ENCODE peak calls at places on chromosomes 11 and 22, in nine cellular contexts. F is CD8-positive, alpha-beta memory T cell; P is mesendoderm; O is NCI-H1694; M is GM04504; G is CD4-positive, alpha-beta memory T cell; A is astrocyte; S is neural crest cell; R is fibroblast of pulmonary artery. Z is an unnamed sample.
A peak's percentile ranks its signal among the peaks of the same experiment; 100 is the strongest.

GRCh38 chr22:47591709-47592108 is 829.3 kb downstream of the TBC1D22A start:
- DNase-seq in F (no peak), P (no peak), O (no peak), M (no peak), G (no peak), A (no peak), S (no peak), R (no peak), Z (no peak)

GRCh38 chr11:61279934-61280656 is 15.0 kb downstream of the VWCE start:
- DNase-seq in F (no peak), P (peak; percentile 31), O (no peak), M (no peak), G (no peak), A (peak; percentile 26), S (no peak), R (no peak), Z (no peak)

GRCh38 chr11:16326679-16327297 is 29.6 kb downstream of the SOX6 start:
- DNase-seq in F (no peak), P (no peak), O (no peak), M (peak; percentile 18), G (no peak), A (peak; percentile 26), S (no peak), R (peak; percentile 2), Z (no peak)

GRCh38 chr11:43984519-43985385 is 42.3 kb downstream of the C11orf96 start:
- DNase-seq in F (no peak), P (peak; percentile 48), O (no peak), M (no peak), G (no peak), A (no peak), S (no peak), R (no peak), Z (no peak)

GRCh38 chr11:82902880-82903279 is 1.3 kb downstream of the DDIAS start:
- DNase-seq in F (no peak), P (no peak), O (no peak), M (no peak), G (no peak), A (no peak), S (no peak), R (no peak), Z (no peak)

GRCh38 chr11:1195690-1196515 is 27.0 kb upstream of the MUC5B start:
- DNase-seq in F (no peak), P (no peak), O (no peak), M (no peak), G (no peak), A (no peak), S (no peak), R (no peak), Z (no peak)

GRCh38 chr11:7696424-7696823 is 9.9 kb downstream of the OVCH2 start:
- DNase-seq in F (no peak), P (peak; percentile 47), O (no peak), M (no peak), G (no peak), A (no peak), S (no peak), R (no peak), Z (no peak)

GRCh38 chr11:120514541-120515121 is 3.1 kb downstream of the GRIK4 start:
- DNase-seq in F (no peak), P (no peak), O (no peak), M (no peak), G (no peak), A (no peak), S (no peak), R (no peak), Z (no peak)

GRCh38 chr11:29448246-29448877 is 568.5 kb downstream of the KCNA4 start:
- DNase-seq in F (no peak), P (peak; percentile 30), O (no peak), M (no peak), G (no peak), A (no peak), S (peak; percentile 19), R (peak; percentile 75), Z (peak; percentile 9)

GRCh38 chr22:45268958-45269844 is 15.5 kb upstream of the UPK3A start:
- DNase-seq in F (peak; percentile 91), P (peak; percentile 84), O (peak; percentile 40), M (peak; percentile 48), G (peak; percentile 86), A (no peak), S (peak; percentile 95), R (peak; percentile 74), Z (peak; percentile 98)

GRCh38 chr11:76803023-76803422 is 19.9 kb downstream of the TSKU start:
- DNase-seq in F (no peak), P (no peak), O (no peak), M (no peak), G (no peak), A (no peak), S (no peak), R (peak; percentile 67), Z (no peak)

GRCh38 chr11:118618115-118618990 is 10.9 kb downstream of the PHLDB1 start:
- DNase-seq in F (no peak), P (no peak), O (no peak), M (no peak), G (no peak), A (peak; percentile 87), S (peak; percentile 60), R (peak; percentile 93), Z (peak; percentile 28)

GRCh38 chr22:19629331-19629719 is 85.0 kb upstream of the SEPTIN5 start:
- DNase-seq in F (no peak), P (no peak), O (no peak), M (no peak), G (no peak), A (no peak), S (no peak), R (no peak), Z (no peak)

GRCh38 chr11:76824083-76824939 is 36.4 kb upstream of the ACER3 start:
- DNase-seq in F (no peak), P (no peak), O (no peak), M (no peak), G (no peak), A (no peak), S (no peak), R (peak; percentile 84), Z (no peak)

GRCh38 chr11:46352063-46352841 is 5.0 kb downstream of the DGKZ start:
- DNase-seq in F (peak; percentile 74), P (peak; percentile 82), O (no peak), M (no peak), G (peak; percentile 83), A (no peak), S (peak; percentile 72), R (peak; percentile 51), Z (peak; percentile 82)

GRCh38 chr11:118918686-118919280 is 6.9 kb downstream of the BCL9L start:
- DNase-seq in F (no peak), P (no peak), O (no peak), M (no peak), G (no peak), A (peak; percentile 28), S (no peak), R (peak; percentile 69), Z (no peak)

GRCh38 chr11:113331988-113332387 is 17.6 kb downstream of the TTC12 start:
- DNase-seq in F (no peak), P (no peak), O (no peak), M (no peak), G (no peak), A (no peak), S (no peak), R (no peak), Z (no peak)

GRCh38 chr11:75267171-75267970 is 26.8 kb downstream of the TPBGL start:
- DNase-seq in F (no peak), P (no peak), O (no peak), M (no peak), G (no peak), A (no peak), S (no peak), R (no peak), Z (no peak)

GRCh38 chr22:24410110-24410856 is 17.1 kb upstream of the ADORA2A start:
- DNase-seq in F (no peak), P (no peak), O (no peak), M (no peak), G (no peak), A (peak; percentile 34), S (no peak), R (no peak), Z (no peak)

GRCh38 chr11:103699216-103699615 is 337.2 kb upstream of the DDI1 start:
- DNase-seq in F (no peak), P (no peak), O (no peak), M (no peak), G (no peak), A (peak; percentile 6), S (no peak), R (no peak), Z (no peak)

GRCh38 chr11:67431346-67432249 is 3.3 kb downstream of the RPS6KB2 start:
- DNase-seq in F (no peak), P (no peak), O (no peak), M (no peak), G (no peak), A (no peak), S (no peak), R (no peak), Z (no peak)

GRCh38 chr11:19594326-19594725 is 118.3 kb upstream of the NAV2 start:
- DNase-seq in F (no peak), P (no peak), O (no peak), M (no peak), G (no peak), A (no peak), S (no peak), R (no peak), Z (no peak)

GRCh38 chr11:88420165-88420781 is 82.7 kb upstream of the CTSC start:
- DNase-seq in F (no peak), P (no peak), O (no peak), M (peak; percentile 90), G (no peak), A (peak; percentile 48), S (no peak), R (peak; percentile 89), Z (no peak)

GRCh38 chr11:69654001-69654659 is 13.2 kb downstream of the CCND1 start:
- DNase-seq in F (no peak), P (no peak), O (no peak), M (no peak), G (no peak), A (no peak), S (no peak), R (no peak), Z (no peak)

GRCh38 chr11:112334381-112334780 is 73.7 kb upstream of the PLET1 start:
- DNase-seq in F (no peak), P (no peak), O (no peak), M (no peak), G (no peak), A (no peak), S (no peak), R (no peak), Z (no peak)

GRCh38 chr11:68008381-68009337 is 1.5 kb upstream of the ALDH3B1 start:
- DNase-seq in F (no peak), P (no peak), O (peak; percentile 14), M (no peak), G (no peak), A (no peak), S (no peak), R (no peak), Z (no peak)

GRCh38 chr11:66150725-66151124 is 80.7 kb downstream of the PACS1 start:
- DNase-seq in F (no peak), P (no peak), O (no peak), M (no peak), G (no peak), A (no peak), S (no peak), R (no peak), Z (no peak)

GRCh38 chr11:130066338-130066737 is 3.4 kb upstream of the APLP2 start:
- DNase-seq in F (no peak), P (no peak), O (no peak), M (no peak), G (no peak), A (no peak), S (no peak), R (no peak), Z (no peak)

GRCh38 chr11:47587733-47588326 is 1.4 kb downstream of the FAM180B start:
- DNase-seq in F (no peak), P (no peak), O (no peak), M (no peak), G (no peak), A (no peak), S (no peak), R (no peak), Z (no peak)

GRCh38 chr22:38788016-38788415 is 5.9 kb downstream of the DNAL4 start:
- DNase-seq in F (no peak), P (no peak), O (no peak), M (no peak), G (no peak), A (peak; percentile 55), S (no peak), R (peak; percentile 90), Z (no peak)

GRCh38 chr11:65833297-65834030 is at the start of gene SNX32:
- DNase-seq in F (peak; percentile 90), P (peak; percentile 95), O (peak; percentile 75), M (peak; percentile 80), G (peak; percentile 93), A (peak; percentile 78), S (peak; percentile 96), R (peak; percentile 94), Z (peak; percentile 97)